ENCODE peak calls at places on chromosomes 16 and 17, in ten cellular contexts. U is cardiac fibroblast, K is uterus, P is pancreas, C is HFF-Myc, E is MM.1S, A is neural progenitor cell, O is choroid plexus epithelial cell, I is AG10803, Z is dorsolateral prefrontal cortex. N is an unnamed sample.

GRCh38 chr16:78560997-78561396 is 461.5 kb downstream of the WWOX start:
- DNase-seq in U (no peak), K (no peak), P (no peak), C (no peak), E (no peak), A (no peak), O (no peak), I (no peak), Z (no peak), N (no peak)

GRCh38 chr17:79666111-79666510 is 55.3 kb upstream of the RBFOX3 start:
- DNase-seq in U (no peak), K (no peak), P (no peak), C (no peak), E (no peak), A (no peak), O (no peak), I (no peak), Z (no peak), N (no peak)

GRCh38 chr17:50699410-50699809 is 8.3 kb downstream of the ANKRD40 start:
- DNase-seq in U (no peak), K (no peak), P (no peak), C (no peak), E (no peak), A (no peak), O (no peak), I (no peak), Z (no peak), N (peak; percentile 54)

GRCh38 chr17:65039349-65039988 is 17.1 kb downstream of the GNA13 start:
- DNase-seq in U (no peak), K (no peak), P (no peak), C (no peak), E (peak; percentile 91), A (no peak), O (no peak), I (no peak), Z (no peak), N (peak; percentile 52)

GRCh38 chr16:85123891-85124635 is 11.8 kb upstream of the CIBAR2 start:
- DNase-seq in U (peak; percentile 87), K (peak; percentile 75), P (no peak), C (no peak), E (no peak), A (peak; percentile 40), O (peak; percentile 70), I (peak; percentile 94), Z (no peak), N (peak; percentile 68)

GRCh38 chr17:48732688-48733629 is 4.4 kb upstream of the HOXB13 start:
- DNase-seq in U (no peak), K (no peak), P (no peak), C (no peak), E (no peak), A (peak; percentile 50), O (no peak), I (no peak), Z (no peak), N (no peak)

GRCh38 chr17:68381076-68381900 is 76.0 kb downstream of the WIPI1 start:
- DNase-seq in U (peak; percentile 83), K (peak; percentile 75), P (no peak), C (peak; percentile 93), E (no peak), A (no peak), O (peak; percentile 93), I (peak; percentile 97), Z (no peak), N (peak; percentile 93)

GRCh38 chr17:78416791-78417530 is 38.5 kb downstream of the PGS1 start:
- DNase-seq in U (peak; percentile 85), K (peak; percentile 44), P (no peak), C (no peak), E (no peak), A (no peak), O (peak; percentile 90), I (no peak), Z (no peak), N (no peak)

GRCh38 chr16:9256196-9256595 is 164.8 kb downstream of the HAPSTR1 start:
- DNase-seq in U (no peak), K (no peak), P (no peak), C (no peak), E (peak; percentile 56), A (peak; percentile 68), O (peak; percentile 1), I (no peak), Z (no peak), N (peak; percentile 51)

GRCh38 chr16:77157773-77158172 is 33.2 kb upstream of the MON1B start:
- DNase-seq in U (no peak), K (no peak), P (no peak), C (no peak), E (no peak), A (no peak), O (no peak), I (no peak), Z (no peak), N (no peak)

GRCh38 chr17:73228748-73229236 is 32.9 kb downstream of the CPSF4L start:
- DNase-seq in U (peak; percentile 86), K (peak; percentile 48), P (peak; percentile 72), C (peak; percentile 33), E (peak; percentile 25), A (no peak), O (peak; percentile 89), I (peak; percentile 85), Z (no peak), N (peak; percentile 85)

GRCh38 chr16:70715860-70716357 is 30.1 kb upstream of the MTSS2 start:
- DNase-seq in U (peak; percentile 89), K (peak; percentile 35), P (no peak), C (peak; percentile 61), E (no peak), A (no peak), O (peak; percentile 84), I (no peak), Z (no peak), N (peak; percentile 74)

GRCh38 chr16:71781741-71782140 is 26.9 kb downstream of the AP1G1 start:
- DNase-seq in U (no peak), K (no peak), P (no peak), C (no peak), E (no peak), A (no peak), O (peak; percentile 65), I (peak; percentile 26), Z (no peak), N (no peak)

GRCh38 chr16:15971435-15971805 is 22.0 kb downstream of the ABCC1 start:
- DNase-seq in U (no peak), K (no peak), P (no peak), C (no peak), E (no peak), A (no peak), O (no peak), I (no peak), Z (no peak), N (no peak)

GRCh38 chr16:25729188-25729587 is 37.4 kb downstream of the HS3ST4 start:
- DNase-seq in U (no peak), K (no peak), P (no peak), C (no peak), E (no peak), A (no peak), O (no peak), I (no peak), Z (no peak), N (no peak)

GRCh38 chr17:74962622-74963394 is 9.8 kb downstream of the HID1 start:
- DNase-seq in U (no peak), K (no peak), P (no peak), C (no peak), E (no peak), A (no peak), O (no peak), I (no peak), Z (peak; percentile 83), N (no peak)

DNA sequence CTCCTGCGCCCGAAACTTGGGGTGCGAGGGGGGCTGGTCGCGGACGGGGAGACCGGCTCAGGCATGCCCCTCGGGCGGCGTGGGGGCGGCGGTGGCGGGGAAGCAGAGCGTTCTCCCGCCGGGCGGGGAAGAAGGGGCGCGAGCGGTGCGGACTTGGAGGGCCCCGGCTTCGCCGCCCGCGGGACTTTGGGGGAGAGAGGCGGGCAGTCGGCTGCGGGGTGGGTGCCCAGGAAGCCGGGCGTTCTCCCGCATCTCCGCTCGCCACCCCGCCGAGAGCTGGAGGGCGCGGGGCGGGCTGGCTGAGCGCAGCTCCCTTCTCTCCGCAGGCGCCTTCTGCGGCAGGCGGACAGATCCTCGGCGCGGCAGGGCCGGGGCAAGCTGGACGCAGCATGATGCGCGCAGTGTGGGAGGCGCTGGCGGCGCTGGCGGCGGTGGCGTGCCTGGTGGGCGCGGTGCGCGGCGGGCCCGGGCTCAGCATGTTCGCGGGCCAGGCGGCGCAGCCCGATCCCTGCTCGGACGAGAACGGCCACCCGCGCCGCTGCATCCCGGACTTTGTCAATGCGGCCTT is 759 bp downstream of the NTN1 start:
- DNase-seq in U (peak; percentile 26), K (peak; percentile 33), P (no peak), C (no peak), E (no peak), A (peak; percentile 76), O (peak; percentile 30), I (peak; percentile 31), Z (no peak), N (no peak)
- TF ChIP-seq CTCF in U (no peak), K (no peak), P (no peak), C (no peak), E (no peak), A (no peak), O (no peak), I (no peak), Z (no peak), N (no peak)

DNA sequence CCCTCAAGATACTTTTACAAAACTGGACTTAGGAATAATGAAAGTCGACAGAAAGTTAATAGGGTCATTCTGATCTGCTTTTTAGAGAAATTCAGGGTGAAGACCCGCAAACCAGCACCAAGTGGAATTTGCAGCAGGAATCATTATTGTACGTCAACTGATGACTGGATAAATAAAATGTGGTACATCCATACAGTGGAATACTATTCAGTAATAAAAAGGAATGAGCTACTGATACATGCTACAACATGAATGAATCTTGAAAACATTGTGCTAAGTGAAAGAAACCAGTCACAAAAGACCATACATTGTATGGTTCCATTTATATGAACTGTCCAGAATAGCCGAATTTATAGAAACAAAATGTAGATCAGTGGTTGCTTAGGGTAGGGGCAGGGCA is 83.1 kb downstream of the GNAO1 start:
- DNase-seq in U (no peak), K (no peak), P (no peak), C (no peak), E (no peak), A (no peak), O (no peak), I (no peak), Z (no peak), N (no peak)
- TF ChIP-seq CTCF in U (no peak), K (no peak), P (no peak), C (no peak), E (no peak), A (no peak), O (no peak), I (no peak), Z (no peak), N (no peak)

DNA sequence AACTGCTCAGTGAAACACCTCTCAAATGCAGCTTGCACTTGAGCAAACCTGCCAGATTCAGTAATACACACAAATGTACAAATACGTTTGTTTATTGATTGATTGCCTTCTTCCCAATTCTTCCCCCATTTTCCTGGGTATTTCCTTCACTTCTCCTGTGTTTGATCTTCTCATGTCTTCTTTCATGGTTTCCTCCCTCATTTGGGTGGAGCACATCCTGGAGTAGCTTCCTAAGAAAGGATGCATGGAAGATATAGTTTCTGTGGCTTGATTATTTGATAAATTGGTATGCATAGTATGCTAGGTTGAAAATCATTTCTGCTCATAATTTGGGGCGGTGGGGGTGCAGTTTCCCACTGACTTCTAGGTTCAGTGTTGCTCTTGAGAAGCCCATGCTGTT is 28.8 kb downstream of the JPH3 start:
- DNase-seq in U (no peak), K (no peak), P (no peak), C (no peak), E (no peak), A (no peak), O (no peak), I (no peak), Z (no peak), N (no peak)
- TF ChIP-seq CTCF in U (no peak), K (no peak), P (no peak), C (no peak), E (no peak), A (no peak), O (no peak), I (no peak), Z (no peak), N (no peak)

GRCh38 chr16:4802659-4803287 is 340 bp upstream of the ROGDI start:
- DNase-seq in U (peak; percentile 93), K (peak; percentile 91), P (peak; percentile 93), C (peak; percentile 61), E (peak; percentile 83), A (peak; percentile 96), O (peak; percentile 94), I (peak; percentile 89), Z (peak; percentile 91), N (peak; percentile 92)
- TF ChIP-seq CTCF in U (no peak), K (peak; percentile 7), P (no peak), C (no peak), E (no peak), A (no peak), O (no peak), I (no peak), Z (no peak), N (no peak)